ENCODE peak calls at places on chromosomes 11 and 22, in ten cellular contexts. E is GDM1; W is HTR-8/SVneo; A is NCI-H146; D is activated CD4-positive, alpha-beta T cell treated with anti-CD3 and anti-CD28 coated beads, Interleukin-2, amount 50 U/mL, for 48 hours; L is fibroblast of pulmonary artery; F is activated naive CD4-positive, alpha-beta T cell treated with anti-CD3 and anti-CD28 coated beads for 36 hours; I is nucleus accumbens; Y is epithelial cell of proximal tubule; G is smooth muscle cell of the brain vasculature. M is an unnamed sample.

GRCh38 chr11:36273110-36273509 is 16.1 kb downstream of the COMMD9 start:
- DNase-seq in L (no peak), F (no peak), A (no peak), I (no peak), Y (no peak), G (no peak), E (no peak), W (no peak), D (no peak), M (no peak)

GRCh38 chr11:62671272-62671603 is 235 bp upstream of the UQCC3 start:
- DNase-seq in Y (no peak), G (no peak), E (no peak), I (no peak), L (no peak), D (no peak), A (no peak), W (no peak), F (no peak), M (peak; percentile 71)

GRCh38 chr11:126438272-126438671 is 82.8 kb downstream of the ST3GAL4 start:
- DNase-seq in E (no peak), D (no peak), F (no peak), G (no peak), Y (no peak), A (no peak), W (no peak), L (no peak), I (no peak), M (no peak)

GRCh38 chr11:3129181-3129590 is 35.9 kb downstream of the OSBPL5 start:
- DNase-seq in W (no peak), G (no peak), D (no peak), L (no peak), Y (no peak), F (no peak), A (no peak), E (no peak), I (no peak), M (no peak)

GRCh38 chr22:29799217-29799680 is 32.1 kb downstream of the UQCR10 start:
- DNase-seq in W (peak; percentile 89), E (no peak), I (peak; percentile 66), A (no peak), D (no peak), F (no peak), L (peak; percentile 97), G (peak; percentile 4), Y (no peak), M (peak; percentile 90)

GRCh38 chr22:21102659-21103267 is 57.0 kb downstream of the LRRC74B start:
- DNase-seq in I (peak; percentile 31), F (peak; percentile 89), L (peak; percentile 59), A (peak; percentile 72), W (no peak), G (no peak), E (peak; percentile 8), Y (no peak), D (peak; percentile 90), M (peak; percentile 5)

GRCh38 chr11:134971381-134971780 is 559.3 kb upstream of the B3GAT1 start:
- DNase-seq in E (no peak), A (no peak), I (no peak), W (no peak), G (no peak), L (no peak), Y (no peak), F (no peak), D (no peak), M (no peak)

GRCh38 chr11:23211221-23211620 is 350.9 kb upstream of the CCDC179 start:
- DNase-seq in I (no peak), L (no peak), E (no peak), W (no peak), D (no peak), A (no peak), Y (no peak), F (no peak), G (no peak), M (no peak)

GRCh38 chr11:35214181-35214770 is 75.3 kb downstream of the CD44 start:
- DNase-seq in E (no peak), L (no peak), F (no peak), I (no peak), D (no peak), Y (no peak), G (peak; percentile 36), A (no peak), W (no peak), M (no peak)

GRCh38 chr11:77191429-77191822 is 63.4 kb downstream of the MYO7A start:
- DNase-seq in D (no peak), F (no peak), E (no peak), I (no peak), Y (no peak), L (no peak), A (no peak), G (no peak), W (no peak), M (no peak)

GRCh38 chr11:6650980-6651379 is 4.6 kb downstream of the DCHS1 start:
- DNase-seq in Y (no peak), W (no peak), I (no peak), A (no peak), D (no peak), G (no peak), E (no peak), L (no peak), F (peak; percentile 53), M (no peak)

GRCh38 chr11:110128161-110128560 is 35.0 kb downstream of the ZC3H12C start:
- DNase-seq in F (no peak), I (no peak), G (no peak), Y (no peak), D (no peak), A (peak; percentile 72), W (no peak), L (peak; percentile 23), E (no peak), M (no peak)

GRCh38 chr11:128790200-128790599 is 76.9 kb downstream of the KCNJ1 start:
- DNase-seq in Y (no peak), A (no peak), F (no peak), L (peak; percentile 89), G (no peak), E (no peak), D (no peak), I (peak; percentile 57), W (no peak), M (no peak)

GRCh38 chr22:46090051-46090591 is 60.2 kb upstream of the PPARA start:
- DNase-seq in F (no peak), D (no peak), I (no peak), A (no peak), Y (no peak), E (no peak), L (no peak), W (no peak), G (no peak), M (no peak)

GRCh38 chr11:67056640-67057409 is at the start of gene RHOD:
- DNase-seq in W (no peak), Y (no peak), D (peak; percentile 55), A (no peak), I (no peak), L (no peak), G (no peak), F (peak; percentile 61), E (no peak), M (no peak)

GRCh38 chr22:42720263-42721044 is at the start of gene A4GALT:
- DNase-seq in Y (no peak), A (peak; percentile 15), I (no peak), E (no peak), L (no peak), G (no peak), W (no peak), D (no peak), F (no peak), M (no peak)

GRCh38 chr11:77322926-77323590 is 21.6 kb upstream of the GDPD4 start:
- DNase-seq in W (no peak), Y (peak; percentile 55), G (no peak), A (no peak), F (no peak), L (no peak), I (peak; percentile 2), E (no peak), D (no peak), M (no peak)

GRCh38 chr11:37718431-37718999 is 1120.5 kb upstream of the RAG2 start:
- DNase-seq in F (no peak), L (peak; percentile 41), Y (peak; percentile 23), W (no peak), E (no peak), G (no peak), I (no peak), D (no peak), A (no peak), M (no peak)

GRCh38 chr11:12174145-12175143 is 64.1 kb downstream of the MICAL2 start:
- DNase-seq in Y (no peak), D (no peak), F (no peak), L (peak; percentile 55), G (no peak), I (no peak), W (no peak), E (peak; percentile 33), A (no peak), M (no peak)

GRCh38 chr11:117851852-117852251 is 24.6 kb downstream of the FXYD6 start:
- DNase-seq in L (peak; percentile 23), Y (no peak), D (no peak), F (no peak), W (no peak), E (no peak), I (no peak), A (no peak), G (no peak), M (no peak)

GRCh38 chr22:32158712-32159533 is at the start of gene C22orf42:
- DNase-seq in E (no peak), W (no peak), G (no peak), F (no peak), A (peak; percentile 55), Y (no peak), I (no peak), D (no peak), L (no peak), M (no peak)

GRCh38 chr22:35631597-35631996 is 14.5 kb upstream of the MB start:
- DNase-seq in A (peak; percentile 34), E (peak; percentile 21), I (no peak), F (peak; percentile 56), W (no peak), D (peak; percentile 61), L (peak; percentile 56), Y (no peak), G (no peak), M (no peak)

GRCh38 chr22:37345863-37346514 is 63.7 kb downstream of the CYTH4 start:
- DNase-seq in I (no peak), D (no peak), E (no peak), Y (no peak), L (peak; percentile 96), W (no peak), F (no peak), A (no peak), G (no peak), M (no peak)

GRCh38 chr11:103406357-103406756 is 297.1 kb downstream of the DYNC2H1 start:
- DNase-seq in A (no peak), Y (no peak), E (no peak), G (no peak), W (no peak), D (no peak), F (no peak), L (no peak), I (no peak), M (no peak)

GRCh38 chr11:86888164-86888977 is 66.8 kb downstream of the FZD4 start:
- DNase-seq in E (no peak), Y (no peak), F (no peak), L (peak; percentile 51), D (no peak), G (peak; percentile 18), A (no peak), I (no peak), W (peak; percentile 25), M (no peak)

GRCh38 chr22:50715250-50715649 is 22.8 kb upstream of the ACR start:
- DNase-seq in L (no peak), D (no peak), G (no peak), W (no peak), Y (no peak), I (no peak), F (no peak), A (no peak), E (no peak), M (no peak)

GRCh38 chr22:30637701-30638114 is 2.1 kb downstream of the SLC35E4 start:
- DNase-seq in G (no peak), L (no peak), E (no peak), Y (no peak), D (no peak), A (no peak), W (no peak), F (no peak), I (no peak), M (no peak)

GRCh38 chr11:96200243-96200642 is 142.8 kb downstream of the MAML2 start:
- DNase-seq in I (no peak), W (no peak), D (no peak), L (peak; percentile 84), Y (peak; percentile 52), F (no peak), A (no peak), G (no peak), E (no peak), M (no peak)

M was measured in GF-D8.